ENCODE peak calls at places on chromosomes 13 and 19, in ten cellular contexts. X is psoas muscle, W is thoracic aorta, T is tibial nerve, Q is Peyer's patch, D is left lung, E is DND-41, V is transverse colon, F is fibroblast of lung, L is K562. R is an unnamed sample.

GRCh38 chr13:48404952-48405351 is 8.0 kb downstream of the LPAR6 start:
- DNase-seq in X (no peak), W (no peak), T (no peak), Q (no peak), D (no peak), E (no peak), V (no peak), F (no peak), L (no peak), R (no peak)

GRCh38 chr13:91356919-91357612 is 9.6 kb downstream of the MIR17HG start:
- DNase-seq in X (no peak), W (no peak), T (no peak), Q (no peak), D (no peak), E (no peak), V (no peak), F (no peak), L (no peak), R (no peak)

GRCh38 chr19:39499082-39499642 is 415 bp downstream of the DLL3 start:
- DNase-seq in X (no peak), W (no peak), T (no peak), Q (no peak), D (no peak), E (no peak), V (no peak), F (peak; percentile 16), L (no peak), R (no peak)

GRCh38 chr19:36605839-36606478 is 846 bp downstream of the ZNF382 start:
- DNase-seq in X (no peak), W (no peak), T (no peak), Q (no peak), D (no peak), E (no peak), V (no peak), F (no peak), L (no peak), R (no peak)

GRCh38 chr19:46915386-46915785 is 54.6 kb downstream of the ARHGAP35 start:
- DNase-seq in X (no peak), W (no peak), T (no peak), Q (no peak), D (no peak), E (no peak), V (no peak), F (no peak), L (no peak), R (no peak)

GRCh38 chr19:6963937-6964336 is 57.3 kb downstream of the MBD3L2B start:
- DNase-seq in X (no peak), W (no peak), T (no peak), Q (peak; percentile 25), D (no peak), E (peak; percentile 51), V (no peak), F (no peak), L (peak; percentile 26), R (no peak)

GRCh38 chr19:45785097-45785496 is 2.8 kb upstream of the DMPK start:
- DNase-seq in X (no peak), W (no peak), T (no peak), Q (no peak), D (no peak), E (no peak), V (no peak), F (no peak), L (no peak), R (no peak)

GRCh38 chr13:30313307-30313706 is 6.0 kb upstream of the KATNAL1 start:
- DNase-seq in X (no peak), W (no peak), T (no peak), Q (peak; percentile 31), D (no peak), E (no peak), V (no peak), F (peak; percentile 40), L (no peak), R (peak; percentile 25)

GRCh38 chr13:109816112-109816978 is 30.0 kb upstream of the IRS2 start:
- DNase-seq in X (no peak), W (no peak), T (no peak), Q (no peak), D (no peak), E (no peak), V (no peak), F (peak; percentile 59), L (no peak), R (no peak)

GRCh38 chr19:51944798-51945552 is 17.7 kb downstream of the ZNF613 start:
- DNase-seq in X (no peak), W (no peak), T (no peak), Q (no peak), D (no peak), E (no peak), V (no peak), F (no peak), L (no peak), R (no peak)

GRCh38 chr13:98889419-98890079 is 88.3 kb downstream of the DOCK9 start:
- DNase-seq in X (no peak), W (no peak), T (no peak), Q (no peak), D (no peak), E (no peak), V (no peak), F (no peak), L (no peak), R (no peak)

GRCh38 chr19:41318696-41319499 is 8.9 kb downstream of the CCDC97 start:
- DNase-seq in X (no peak), W (no peak), T (no peak), Q (no peak), D (peak; percentile 38), E (no peak), V (no peak), F (no peak), L (no peak), R (no peak)

GRCh38 chr19:41638624-41639023 is 11.8 kb upstream of the CEACAM4 start:
- DNase-seq in X (no peak), W (no peak), T (no peak), Q (no peak), D (peak; percentile 72), E (no peak), V (no peak), F (no peak), L (no peak), R (no peak)

GRCh38 chr13:109610517-109610916 is 175.9 kb downstream of the IRS2 start:
- DNase-seq in X (peak; percentile 62), W (no peak), T (no peak), Q (no peak), D (peak; percentile 83), E (peak; percentile 58), V (peak; percentile 55), F (no peak), L (peak; percentile 12), R (no peak)

GRCh38 chr13:87172166-87172825 is 498.9 kb upstream of the SLITRK5 start:
- DNase-seq in X (no peak), W (no peak), T (no peak), Q (no peak), D (no peak), E (no peak), V (no peak), F (peak; percentile 1), L (no peak), R (no peak)

GRCh38 chr19:8487137-8487851 is 15.1 kb downstream of the PRAM1 start:
- DNase-seq in X (no peak), W (no peak), T (no peak), Q (peak; percentile 62), D (peak; percentile 84), E (peak; percentile 64), V (peak; percentile 34), F (no peak), L (no peak), R (no peak)

GRCh38 chr19:19134687-19135158 is 3.6 kb downstream of the TMEM161A start:
- DNase-seq in X (peak; percentile 95), W (no peak), T (no peak), Q (no peak), D (peak; percentile 87), E (peak; percentile 30), V (no peak), F (no peak), L (peak; percentile 86), R (no peak)

GRCh38 chr13:27465611-27466010 is 15.2 kb upstream of the MTIF3 start:
- DNase-seq in X (no peak), W (no peak), T (no peak), Q (no peak), D (no peak), E (no peak), V (no peak), F (no peak), L (no peak), R (no peak)
- H3K27me3 ChIP-seq in X (peaks cover 3% of the 10 kb centered on the region), W (no peaks in the 10 kb centered on the region), T (no peaks in the 10 kb centered on the region), Q (no peaks in the 10 kb centered on the region), D (no peaks in the 10 kb centered on the region), E (no peaks in the 10 kb centered on the region), V (no peaks in the 10 kb centered on the region), F (peaks cover 5% of the 10 kb centered on the region), L (no peaks in the 10 kb centered on the region), R (no peaks in the 10 kb centered on the region)

GRCh38 chr19:44738161-44738535 is 10.4 kb upstream of the BCL3 start:
- DNase-seq in X (no peak), W (no peak), T (no peak), Q (no peak), D (no peak), E (no peak), V (no peak), F (no peak), L (no peak), R (no peak)

GRCh38 chr19:44738603-44739585 is 9.6 kb upstream of the BCL3 start:
- DNase-seq in X (no peak), W (no peak), T (no peak), Q (no peak), D (peak; percentile 83), E (no peak), V (peak; percentile 49), F (peak; percentile 36), L (no peak), R (no peak)

GRCh38 chr19:44741841-44742352 is 6.6 kb upstream of the BCL3 start:
- DNase-seq in X (peak; percentile 99), W (peak; percentile 96), T (peak; percentile 95), Q (peak; percentile 60), D (peak; percentile 96), E (no peak), V (peak; percentile 97), F (peak; percentile 100), L (peak; percentile 84), R (peak; percentile 89)

GRCh38 chr19:44741258-44741731 is 7.2 kb upstream of the BCL3 start:
- DNase-seq in X (no peak), W (no peak), T (no peak), Q (no peak), D (peak; percentile 20), E (no peak), V (peak; percentile 28), F (peak; percentile 50), L (no peak), R (no peak)

GRCh38 chr19:44740351-44740824 is 8.1 kb upstream of the BCL3 start:
- DNase-seq in X (no peak), W (no peak), T (no peak), Q (no peak), D (peak; percentile 10), E (no peak), V (no peak), F (no peak), L (peak; percentile 51), R (no peak)
- TF ChIP-seq CTCF in X (no peak), W (no peak), T (no peak), Q (no peak), D (no peak), E (no peak), V (no peak), F (peak; percentile 14), L (peak; percentile 27), R (no peak)

GRCh38 chr19:15374105-15374651 is 5.4 kb downstream of the AKAP8 start:
- DNase-seq in X (peak; percentile 54), W (no peak), T (no peak), Q (no peak), D (peak; percentile 65), E (no peak), V (no peak), F (no peak), L (no peak), R (no peak)
- H3K4me3 ChIP-seq in X (peak overlapping the region; percentile 30), W (peak overlapping the region; percentile 34), T (no peak overlapping the region), Q (no peak overlapping the region), D (no peak overlapping the region), E (no peak overlapping the region), V (no peak overlapping the region), F (no peak overlapping the region), L (no peak overlapping the region), R (no peak overlapping the region)

GRCh38 chr13:25869941-25870340 is 181.9 kb downstream of the SHISA2 start:
- DNase-seq in X (peak; percentile 58), W (no peak), T (no peak), Q (no peak), D (no peak), E (no peak), V (no peak), F (no peak), L (no peak), R (no peak)
- H3K27me3 ChIP-seq in X (no peaks in the 10 kb centered on the region), W (no peaks in the 10 kb centered on the region), T (no peaks in the 10 kb centered on the region), Q (no peaks in the 10 kb centered on the region), D (no peaks in the 10 kb centered on the region), E (no peaks in the 10 kb centered on the region), V (peaks cover 3% of the 10 kb centered on the region), F (no peaks in the 10 kb centered on the region), L (no peaks in the 10 kb centered on the region), R (no peaks in the 10 kb centered on the region)